ENCODE peak calls at places on chromosomes 5 and 9, in eight cellular contexts. E is A549, P is stomach, L is K562, J is transverse colon, Q is suprapubic skin, H is ovary, U is sigmoid colon. S is an unnamed sample.

GRCh38 chr5:36521838-36522745 is 84.3 kb upstream of the SLC1A3 start:
- DNase-seq in E (no peak), P (no peak), L (no peak), J (no peak), Q (no peak), H (no peak), U (no peak), S (peak; percentile 56)

GRCh38 chr5:76401801-76402250 is 1.3 kb upstream of the IQGAP2 start:
- DNase-seq in E (no peak), P (no peak), L (no peak), J (peak; percentile 43), Q (no peak), H (no peak), U (no peak), S (no peak)

GRCh38 chr5:44887722-44888121 is 79.0 kb downstream of the MRPS30 start:
- DNase-seq in E (no peak), P (no peak), L (no peak), J (no peak), Q (no peak), H (no peak), U (no peak), S (no peak)

GRCh38 chr5:176853151-176853793 is 42.9 kb downstream of the UNC5A start:
- DNase-seq in E (no peak), P (no peak), L (no peak), J (no peak), Q (no peak), H (no peak), U (no peak), S (no peak)

GRCh38 chr5:169301386-169301930 is 519 bp upstream of the SLIT3 start:
- DNase-seq in E (no peak), P (no peak), L (no peak), J (no peak), Q (no peak), H (peak; percentile 21), U (no peak), S (no peak)

GRCh38 chr5:139019880-139020279 is 144.7 kb upstream of the LRRTM2 start:
- DNase-seq in E (no peak), P (no peak), L (no peak), J (no peak), Q (no peak), H (peak; percentile 39), U (no peak), S (no peak)

GRCh38 chr5:101535626-101536025 is 632.5 kb upstream of the ST8SIA4 start:
- DNase-seq in E (no peak), P (no peak), L (no peak), J (no peak), Q (no peak), H (no peak), U (no peak), S (no peak)

GRCh38 chr9:131276891-131277672 is 772 bp upstream of the FAM78A start:
- DNase-seq in E (no peak), P (no peak), L (peak; percentile 92), J (no peak), Q (no peak), H (no peak), U (no peak), S (no peak)

GRCh38 chr5:107468286-107468685 is 202.5 kb downstream of the EFNA5 start:
- DNase-seq in E (no peak), P (no peak), L (no peak), J (no peak), Q (no peak), H (no peak), U (no peak), S (no peak)

GRCh38 chr9:35904966-35905781 is 828 bp upstream of the HRCT1 start:
- DNase-seq in E (no peak), P (no peak), L (no peak), J (peak; percentile 69), Q (no peak), H (no peak), U (no peak), S (no peak)

GRCh38 chr5:35988529-35988928 is 2.7 kb downstream of the UGT3A1 start:
- DNase-seq in E (no peak), P (no peak), L (no peak), J (no peak), Q (no peak), H (no peak), U (no peak), S (no peak)

GRCh38 chr5:56088967-56089829 is 94.4 kb upstream of the IL6ST start:
- DNase-seq in E (peak; percentile 31), P (no peak), L (no peak), J (no peak), Q (no peak), H (no peak), U (no peak), S (no peak)

DNA sequence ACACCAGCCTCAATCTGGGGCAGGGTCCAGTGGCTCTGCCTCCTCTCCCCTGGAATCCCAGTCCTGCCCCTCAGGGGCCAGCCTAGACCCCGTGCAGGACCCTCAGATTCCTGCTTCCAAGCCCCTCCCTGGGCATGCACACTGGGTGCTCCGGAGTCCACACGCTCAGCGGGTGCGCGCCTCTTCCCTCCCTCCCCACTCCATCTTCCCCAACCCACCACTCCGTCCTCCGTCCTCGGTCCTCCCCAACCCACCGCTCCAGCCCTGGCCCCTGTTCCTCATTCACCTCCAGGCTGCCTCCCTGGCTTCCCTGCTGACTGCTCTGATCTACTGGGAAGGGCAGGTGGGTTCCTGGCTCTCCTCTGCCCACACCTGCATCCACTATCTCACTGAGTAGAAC is 92.9 kb downstream of the CAMSAP1 start:
- DNase-seq in E (no peak), P (no peak), L (no peak), J (no peak), Q (no peak), H (no peak), U (no peak), S (no peak)
- TF ChIP-seq EP300 in E (no peak), P (no peak), L (no peak), J (no peak), Q (no peak), H (no peak), U (no peak), S (no peak)

GRCh38 chr5:61919920-61920319 is 386.1 kb upstream of the KIF2A start:
- DNase-seq in E (no peak), P (peak; percentile 28), L (no peak), J (no peak), Q (no peak), H (no peak), U (no peak), S (no peak)
- TF ChIP-seq EP300 in E (no peak), P (no peak), L (no peak), J (no peak), Q (no peak), H (no peak), U (no peak), S (peak; percentile 56)

GRCh38 chr5:124453221-124454032 is 293.0 kb downstream of the ZNF608 start:
- DNase-seq in E (no peak), P (no peak), L (no peak), J (no peak), Q (no peak), H (no peak), U (no peak), S (no peak)
- TF ChIP-seq EP300 in E (no peak), P (no peak), L (no peak), J (no peak), Q (no peak), H (no peak), U (no peak), S (no peak)

GRCh38 chr5:2134543-2135299 is 252.0 kb upstream of the IRX4 start:
- DNase-seq in E (no peak), P (no peak), L (no peak), J (no peak), Q (no peak), H (no peak), U (no peak), S (no peak)

GRCh38 chr5:2135354-2135753 is 252.6 kb upstream of the IRX4 start:
- DNase-seq in E (no peak), P (no peak), L (no peak), J (no peak), Q (no peak), H (no peak), U (no peak), S (no peak)

GRCh38 chr5:2137444-2138050 is 254.8 kb upstream of the IRX4 start:
- DNase-seq in E (no peak), P (no peak), L (no peak), J (no peak), Q (no peak), H (no peak), U (no peak), S (no peak)

GRCh38 chr5:2136728-2137333 is 254.1 kb upstream of the IRX4 start:
- DNase-seq in E (no peak), P (no peak), L (no peak), J (no peak), Q (no peak), H (no peak), U (no peak), S (no peak)

GRCh38 chr5:2135833-2136232 is 253.1 kb upstream of the IRX4 start:
- DNase-seq in E (no peak), P (no peak), L (no peak), J (no peak), Q (no peak), H (no peak), U (no peak), S (no peak)
- TF ChIP-seq EP300 in E (no peak), P (no peak), L (no peak), J (no peak), Q (no peak), H (no peak), U (no peak), S (no peak)

GRCh38 chr9:7970666-7971335 is 171.2 kb upstream of the DMAC1 start:
- DNase-seq in E (no peak), P (no peak), L (no peak), J (no peak), Q (no peak), H (no peak), U (no peak), S (no peak)
- TF ChIP-seq EP300 in E (no peak), P (no peak), L (no peak), J (no peak), Q (no peak), H (no peak), U (no peak), S (no peak)

GRCh38 chr9:107759009-107759822 is 269.6 kb upstream of the KLF4 start:
- DNase-seq in E (no peak), P (no peak), L (no peak), J (no peak), Q (no peak), H (no peak), U (no peak), S (no peak)

GRCh38 chr9:107761307-107761706 is 271.7 kb upstream of the KLF4 start:
- DNase-seq in E (no peak), P (no peak), L (no peak), J (no peak), Q (no peak), H (no peak), U (no peak), S (no peak)

GRCh38 chr9:107756091-107756490 is 266.5 kb upstream of the KLF4 start:
- DNase-seq in E (no peak), P (no peak), L (no peak), J (no peak), Q (no peak), H (no peak), U (no peak), S (no peak)

GRCh38 chr9:107759823-107760166 is 270.2 kb upstream of the KLF4 start:
- DNase-seq in E (no peak), P (no peak), L (no peak), J (no peak), Q (no peak), H (no peak), U (no peak), S (no peak)

GRCh38 chr9:107760469-107761242 is 271.1 kb upstream of the KLF4 start:
- DNase-seq in E (no peak), P (no peak), L (no peak), J (no peak), Q (no peak), H (no peak), U (peak; percentile 80), S (no peak)
- TF ChIP-seq EP300 in E (no peak), P (no peak), L (no peak), J (no peak), Q (no peak), H (no peak), U (no peak), S (no peak)